ENCODE peak calls at places on chromosomes 12 and 14, in ten cellular contexts. A, U, G, J, Y, H, D, T, I and F are unnamed samples.

GRCh38 chr14:88831285-88831684 is 6.8 kb downstream of the TTC8 start:
- DNase-seq in I (no peak), G (no peak), U (no peak), J (no peak), Y (peak), T (no peak), H (no peak), D (peak), A (no peak), F (no peak)

GRCh38 chr12:113208041-113208934 is 13.0 kb upstream of the TPCN1 start:
- DNase-seq in D (no peak), I (no peak), T (peak), A (peak), J (no peak), H (no peak), U (no peak), Y (no peak), G (no peak), F (peak)

GRCh38 chr12:71682466-71682865 is 3.4 kb upstream of the TMEM19 start:
- DNase-seq in U (no peak), D (no peak), G (no peak), J (no peak), Y (no peak), H (no peak), T (no peak), I (no peak), A (no peak), F (no peak)

GRCh38 chr12:22684526-22685118 is 59.7 kb downstream of the ETNK1 start:
- DNase-seq in T (no peak), Y (peak), G (no peak), I (no peak), U (no peak), A (no peak), H (peak), J (no peak), D (no peak), F (peak)

GRCh38 chr14:56349942-56350341 is 229.7 kb upstream of the TMEM260 start:
- DNase-seq in T (no peak), H (no peak), J (no peak), I (no peak), Y (no peak), A (no peak), U (no peak), G (no peak), D (no peak), F (no peak)

GRCh38 chr12:42918387-42918786 is 328.8 kb upstream of the PRICKLE1 start:
- DNase-seq in T (no peak), A (no peak), U (peak), D (no peak), I (no peak), H (no peak), J (no peak), G (no peak), Y (no peak), F (no peak)

GRCh38 chr14:95533391-95533821 is 1.4 kb upstream of the GLRX5 start:
- DNase-seq in I (no peak), G (no peak), A (no peak), Y (peak), J (no peak), H (no peak), T (no peak), D (peak), U (no peak), F (no peak)

GRCh38 chr14:46344327-46344937 is 307.1 kb downstream of the RPL10L start:
- DNase-seq in D (no peak), H (no peak), G (peak), U (no peak), T (no peak), Y (no peak), A (no peak), J (peak), I (no peak), F (peak)

GRCh38 chr14:104094709-104095425 is 9.4 kb downstream of the ASPG start:
- DNase-seq in A (peak), D (peak), J (peak), T (peak), U (no peak), G (peak), I (peak), Y (peak), H (peak), F (no peak)

GRCh38 chr12:53427905-53428594 is 4.4 kb downstream of the AMHR2 start:
- DNase-seq in H (no peak), T (no peak), J (no peak), I (peak), A (no peak), Y (peak), U (no peak), G (no peak), D (peak), F (no peak)

GRCh38 chr12:132766380-132767085 is 4.9 kb upstream of the ANKLE2 start:
- DNase-seq in H (peak), A (no peak), D (no peak), T (no peak), U (no peak), G (no peak), Y (no peak), J (peak), I (no peak), F (no peak)

GRCh38 chr12:98896938-98897337 is 251.8 kb downstream of the APAF1 start:
- DNase-seq in U (no peak), Y (no peak), G (peak), D (peak), I (no peak), A (no peak), H (peak), T (no peak), J (no peak), F (no peak)

GRCh38 chr14:103522649-103523582 is at the start of gene CKB:
- DNase-seq in D (peak), T (no peak), H (no peak), I (peak), J (peak), Y (no peak), U (peak), G (no peak), A (no peak), F (no peak)

GRCh38 chr12:34402899-34403705 is 380.8 kb downstream of the ALG10 start:
- DNase-seq in A (no peak), T (peak), I (peak), D (no peak), Y (no peak), J (peak), H (no peak), G (peak), U (peak), F (no peak)

GRCh38 chr14:103052407-103052806 is 4.9 kb downstream of the CDC42BPB start:
- DNase-seq in U (no peak), T (no peak), I (no peak), Y (no peak), G (no peak), J (no peak), A (no peak), H (no peak), D (no peak), F (peak)

GRCh38 chr12:13339538-13339937 is 143.0 kb downstream of the EMP1 start:
- DNase-seq in A (no peak), H (no peak), I (no peak), G (no peak), Y (no peak), U (no peak), D (no peak), J (no peak), T (no peak), F (no peak)

GRCh38 chr14:74816124-74816523 is 53.0 kb downstream of the YLPM1 start:
- DNase-seq in Y (no peak), J (no peak), U (no peak), D (no peak), I (no peak), H (no peak), G (no peak), A (no peak), T (no peak), F (no peak)

GRCh38 chr14:39369029-39369428 is 63.2 kb downstream of the FBXO33 start:
- DNase-seq in H (no peak), G (no peak), U (no peak), A (no peak), I (no peak), J (no peak), T (no peak), D (no peak), Y (no peak), F (no peak)

GRCh38 chr12:2904260-2904659 is 13.6 kb downstream of the TULP3 start:
- DNase-seq in J (no peak), A (no peak), T (no peak), G (no peak), Y (no peak), D (no peak), I (no peak), H (no peak), U (no peak), F (no peak)

GRCh38 chr12:121794532-121795028 is 1.1 kb upstream of the RHOF start:
- DNase-seq in T (no peak), U (peak), I (peak), H (no peak), J (peak), Y (no peak), D (peak), A (no peak), G (no peak), F (no peak)

GRCh38 chr14:44404599-44405349 is 102.3 kb downstream of the FSCB start:
- DNase-seq in T (no peak), A (no peak), J (no peak), G (no peak), D (no peak), H (no peak), I (no peak), U (no peak), Y (peak), F (no peak)

GRCh38 chr12:91993287-91994028 is 152.2 kb downstream of the BTG1 start:
- DNase-seq in H (no peak), T (no peak), G (no peak), A (no peak), J (no peak), Y (no peak), U (no peak), I (no peak), D (no peak), F (no peak)

GRCh38 chr14:53896773-53897172 is 59.9 kb downstream of the BMP4 start:
- DNase-seq in D (no peak), J (no peak), H (no peak), T (no peak), G (no peak), Y (peak), I (no peak), U (no peak), A (no peak), F (no peak)

GRCh38 chr14:88129306-88130056 is 124.5 kb downstream of the GPR65 start:
- DNase-seq in D (peak), I (no peak), U (no peak), T (no peak), G (no peak), J (no peak), A (no peak), Y (peak), H (no peak), F (no peak)

GRCh38 chr14:74510211-74510931 is 16.8 kb downstream of the ISCA2 start:
- DNase-seq in I (peak), G (no peak), A (no peak), U (no peak), Y (no peak), D (no peak), H (no peak), T (no peak), J (no peak), F (no peak)

GRCh38 chr12:92745874-92746553 is 43.2 kb downstream of the PLEKHG7 start:
- DNase-seq in H (peak), U (peak), I (no peak), J (peak), A (no peak), T (no peak), G (no peak), Y (peak), D (peak), F (no peak)

GRCh38 chr14:77950371-77950770 is 150.5 kb downstream of the ADCK1 start:
- DNase-seq in Y (peak), T (no peak), A (no peak), H (no peak), G (no peak), I (no peak), U (no peak), J (no peak), D (no peak), F (no peak)

GRCh38 chr14:65502676-65503124 is 90.2 kb downstream of the FUT8 start:
- DNase-seq in D (peak), A (no peak), T (no peak), J (no peak), U (no peak), I (no peak), Y (peak), G (no peak), H (no peak), F (peak)

GRCh38 chr12:118763239-118763638 is 218.1 kb upstream of the SRRM4 start:
- DNase-seq in I (no peak), U (no peak), Y (no peak), T (no peak), G (no peak), A (no peak), H (no peak), D (no peak), J (no peak), F (no peak)

GRCh38 chr14:104725772-104726548 is 1.9 kb downstream of the ADSS1 start:
- DNase-seq in A (no peak), D (no peak), Y (no peak), G (no peak), I (no peak), U (no peak), J (no peak), H (no peak), T (no peak), F (no peak)

GRCh38 chr12:104025771-104026170 is 24.2 kb downstream of the GLT8D2 start:
- DNase-seq in T (no peak), J (no peak), I (no peak), D (no peak), Y (no peak), H (no peak), G (no peak), A (no peak), U (no peak), F (no peak)

GRCh38 chr12:5736016-5736415 is 209.0 kb downstream of the ANO2 start:
- DNase-seq in A (no peak), D (no peak), J (no peak), H (no peak), G (no peak), U (no peak), Y (no peak), T (no peak), I (no peak), F (no peak)

GRCh38 chr12:45473636-45474035 is 255.9 kb upstream of the ARID2 start:
- DNase-seq in G (no peak), U (no peak), I (no peak), A (no peak), Y (no peak), T (no peak), D (no peak), H (no peak), J (no peak), F (no peak)

GRCh38 chr14:80135305-80136088 is 75.8 kb downstream of the DIO2 start:
- DNase-seq in G (no peak), U (no peak), J (no peak), D (no peak), A (no peak), H (no peak), Y (no peak), T (no peak), I (no peak), F (no peak)

GRCh38 chr14:104865069-104865630 is at the start of gene CEP170B:
- DNase-seq in J (peak), A (no peak), G (peak), Y (no peak), T (peak), D (peak), H (no peak), U (no peak), I (peak), F (no peak)